ENCODE peak calls at places on chromosomes 1 and 21, in seven cellular contexts. D, L, T, N, J, B and I are unnamed samples.

GRCh38 chr1:113811353-113811887 is 856 bp downstream of the RSBN1 start:
- DNase-seq in J (peak), T (peak), B (no peak), L (peak), D (no peak), N (peak), I (peak)

GRCh38 chr1:220726634-220727033 is 21.5 kb upstream of the MTARC2 start:
- DNase-seq in L (no peak), T (no peak), B (no peak), J (peak), N (no peak), D (no peak), I (no peak)

GRCh38 chr1:45491464-45492260 is 699 bp upstream of the TESK2 start:
- DNase-seq in N (no peak), T (no peak), B (no peak), J (no peak), D (no peak), L (no peak), I (no peak)

GRCh38 chr1:172726740-172727139 is 67.8 kb downstream of the FASLG start:
- DNase-seq in B (no peak), D (no peak), N (no peak), J (no peak), L (no peak), T (no peak), I (no peak)

GRCh38 chr21:35254006-35254751 is 205.1 kb upstream of the RUNX1 start:
- DNase-seq in T (no peak), J (no peak), B (no peak), D (no peak), N (peak), L (peak), I (no peak)

GRCh38 chr1:11645670-11646265 is 8.5 kb downstream of the FBXO2 start:
- DNase-seq in D (peak), L (peak), N (peak), B (peak), J (peak), T (no peak), I (peak)

GRCh38 chr1:198212675-198213074 is 55.9 kb downstream of the NEK7 start:
- DNase-seq in J (no peak), L (no peak), N (no peak), D (no peak), T (no peak), B (no peak), I (no peak)

GRCh38 chr1:86156571-86157455 is at the start of gene COL24A1:
- DNase-seq in D (peak), L (peak), J (no peak), B (no peak), T (no peak), N (no peak), I (no peak)

GRCh38 chr1:6343506-6344405 is 49.8 kb downstream of the ACOT7 start:
- DNase-seq in T (no peak), B (peak), D (peak), J (peak), N (no peak), L (peak), I (peak)

GRCh38 chr21:35326677-35327076 is 277.6 kb upstream of the RUNX1 start:
- DNase-seq in N (no peak), J (no peak), B (no peak), D (peak), T (no peak), L (peak), I (no peak)

GRCh38 chr1:63466759-63467158 is 56.3 kb downstream of the ITGB3BP start:
- DNase-seq in T (no peak), D (no peak), J (peak), N (no peak), B (no peak), L (no peak), I (no peak)

GRCh38 chr21:43639470-43640178 is 19.7 kb downstream of the HSF2BP start:
- DNase-seq in B (no peak), T (no peak), D (no peak), L (no peak), J (no peak), N (no peak), I (no peak)

GRCh38 chr1:180280617-180281016 is 50.6 kb downstream of the LHX4 start:
- DNase-seq in B (no peak), D (no peak), T (no peak), N (no peak), J (no peak), L (no peak), I (no peak)

GRCh38 chr21:45972716-45973474 is 8.7 kb upstream of the COL6A1 start:
- DNase-seq in N (no peak), T (no peak), L (no peak), B (no peak), D (no peak), J (no peak), I (no peak)

GRCh38 chr1:152179566-152179965 is 20.5 kb upstream of the RPTN start:
- DNase-seq in T (no peak), D (no peak), B (no peak), N (no peak), L (no peak), J (no peak), I (no peak)

GRCh38 chr1:203572134-203572625 is 54.5 kb upstream of the ATP2B4 start:
- DNase-seq in J (no peak), L (no peak), N (no peak), B (no peak), D (no peak), T (no peak), I (no peak)

GRCh38 chr1:24639881-24640280 is 3.2 kb upstream of the SRRM1 start:
- DNase-seq in J (no peak), L (no peak), T (no peak), N (peak), D (no peak), B (no peak), I (no peak)

GRCh38 chr1:119633575-119634325 is 14.3 kb downstream of the ZNF697 start:
- DNase-seq in L (no peak), T (no peak), B (no peak), N (no peak), D (no peak), J (no peak), I (no peak)

GRCh38 chr1:119787776-119788175 is 19.1 kb upstream of the HMGCS2 start:
- DNase-seq in D (no peak), B (no peak), T (no peak), J (no peak), N (no peak), L (no peak), I (no peak)

GRCh38 chr1:119227446-119227845 is 87.0 kb upstream of the WARS2 start:
- DNase-seq in N (no peak), T (no peak), L (no peak), D (no peak), J (no peak), B (no peak), I (no peak)

GRCh38 chr1:16215882-16216753 is 3.7 kb upstream of the ARHGEF19 start:
- DNase-seq in J (peak), L (peak), B (peak), D (peak), T (peak), N (peak), I (peak)

GRCh38 chr1:78607334-78607927 is 12.8 kb upstream of the IFI44L start:
- DNase-seq in N (no peak), B (no peak), J (peak), D (no peak), L (no peak), T (no peak), I (no peak)

GRCh38 chr21:29351691-29352090 is 53.0 kb downstream of the BACH1 start:
- DNase-seq in D (no peak), B (no peak), N (no peak), T (no peak), J (no peak), L (no peak), I (no peak)

GRCh38 chr21:37045139-37045538 is 27.7 kb downstream of the PIGP start:
- DNase-seq in B (no peak), J (no peak), D (no peak), N (no peak), L (no peak), T (no peak), I (no peak)

GRCh38 chr1:119480175-119480574 is 26.8 kb upstream of the HSD3B1 start:
- DNase-seq in T (no peak), N (no peak), L (no peak), J (no peak), B (no peak), D (no peak), I (no peak)

GRCh38 chr21:31236528-31236927 is 107.5 kb downstream of the TIAM1 start:
- DNase-seq in N (no peak), D (no peak), J (no peak), T (no peak), B (no peak), L (no peak), I (no peak)

GRCh38 chr1:38045431-38046332 is 911 bp downstream of the POU3F1 start:
- DNase-seq in J (no peak), N (no peak), D (no peak), T (no peak), L (no peak), B (no peak), I (no peak)

GRCh38 chr1:227944066-227944930 is 3.4 kb downstream of the WNT9A start:
- DNase-seq in L (no peak), B (no peak), J (no peak), N (no peak), D (no peak), T (no peak), I (no peak)

GRCh38 chr1:232477728-232478127 is 152.2 kb downstream of the SIPA1L2 start:
- DNase-seq in D (no peak), T (no peak), L (no peak), B (no peak), N (no peak), J (no peak), I (no peak)

GRCh38 chr1:204319027-204319426 is 40.7 kb downstream of the PLEKHA6 start:
- DNase-seq in T (no peak), B (no peak), L (no peak), J (no peak), D (no peak), N (no peak), I (no peak)

GRCh38 chr1:117118101-117118500 is 3.4 kb downstream of the TRIM45 start:
- DNase-seq in J (no peak), T (no peak), N (no peak), D (no peak), L (no peak), B (no peak), I (no peak)